ENCODE peak calls at places on chromosomes 2 and 18, in ten cellular contexts. M, I, N, D, X, S, J, H, W and K are unnamed samples.

GRCh38 chr2:100042559-100042958 is 99.8 kb downstream of the AFF3 start:
- DNase-seq in M (no peak), I (no peak), N (no peak), D (no peak), X (no peak), S (no peak), J (no peak), H (no peak), W (no peak), K (no peak)

GRCh38 chr2:174263989-174264388 is 15.7 kb upstream of the OLA1 start:
- DNase-seq in M (no peak), I (no peak), N (no peak), D (peak), X (no peak), S (no peak), J (peak), H (peak), W (no peak), K (no peak)

GRCh38 chr2:161246301-161246700 is 61.9 kb upstream of the PSMD14 start:
- DNase-seq in M (no peak), I (no peak), N (no peak), D (no peak), X (no peak), S (no peak), J (no peak), H (no peak), W (no peak), K (no peak)

GRCh38 chr2:197560146-197560665 is 44.3 kb downstream of the MOB4 start:
- DNase-seq in M (no peak), I (no peak), N (no peak), D (no peak), X (no peak), S (no peak), J (no peak), H (no peak), W (no peak), K (no peak)

GRCh38 chr2:48651127-48651526 is 33.5 kb downstream of the GTF2A1L start:
- DNase-seq in M (no peak), I (no peak), N (no peak), D (peak), X (no peak), S (no peak), J (peak), H (no peak), W (no peak), K (no peak)

GRCh38 chr18:48805826-48806535 is 144.8 kb downstream of the SMAD7 start:
- DNase-seq in M (no peak), I (no peak), N (no peak), D (no peak), X (peak), S (no peak), J (no peak), H (no peak), W (no peak), K (no peak)

GRCh38 chr2:24421668-24422067 is 61.3 kb upstream of the ITSN2 start:
- DNase-seq in M (peak), I (no peak), N (peak), D (peak), X (no peak), S (peak), J (no peak), H (peak), W (no peak), K (peak)

GRCh38 chr2:196939381-196939780 is 12.9 kb upstream of the PGAP1 start:
- DNase-seq in M (no peak), I (no peak), N (no peak), D (peak), X (no peak), S (no peak), J (no peak), H (peak), W (no peak), K (no peak)

GRCh38 chr18:70288171-70288850 is 534 bp upstream of the SOCS6 start:
- DNase-seq in M (peak), I (peak), N (no peak), D (peak), X (peak), S (peak), J (no peak), H (peak), W (no peak), K (no peak)

GRCh38 chr2:159773426-159773825 is 24.6 kb downstream of the CD302 start:
- DNase-seq in M (no peak), I (no peak), N (no peak), D (no peak), X (no peak), S (no peak), J (no peak), H (no peak), W (no peak), K (no peak)

GRCh38 chr18:32156855-32157254 is 33.0 kb upstream of the MEP1B start:
- DNase-seq in M (no peak), I (no peak), N (no peak), D (no peak), X (no peak), S (no peak), J (no peak), H (no peak), W (no peak), K (no peak)

GRCh38 chr18:50607374-50607933 is 47.6 kb downstream of the MAPK4 start:
- DNase-seq in M (no peak), I (no peak), N (no peak), D (no peak), X (no peak), S (no peak), J (no peak), H (no peak), W (no peak), K (no peak)

GRCh38 chr2:71894266-71894665 is 253.4 kb downstream of the CYP26B1 start:
- DNase-seq in M (no peak), I (no peak), N (no peak), D (no peak), X (no peak), S (no peak), J (no peak), H (no peak), W (no peak), K (no peak)

GRCh38 chr2:230889911-230890601 is 25.3 kb downstream of the ITM2C start:
- DNase-seq in M (no peak), I (no peak), N (no peak), D (no peak), X (peak), S (no peak), J (no peak), H (no peak), W (no peak), K (no peak)

GRCh38 chr2:27175330-27175729 is 26.5 kb downstream of the TCF23 start:
- DNase-seq in M (no peak), I (no peak), N (no peak), D (no peak), X (no peak), S (no peak), J (no peak), H (no peak), W (no peak), K (no peak)

GRCh38 chr2:31980674-31981356 is 30.0 kb downstream of the MEMO1 start:
- DNase-seq in M (no peak), I (no peak), N (no peak), D (peak), X (no peak), S (no peak), J (no peak), H (peak), W (no peak), K (no peak)

GRCh38 chr2:3827673-3828575 is 124.5 kb downstream of the DCDC2C start:
- DNase-seq in M (peak), I (no peak), N (no peak), D (no peak), X (no peak), S (peak), J (no peak), H (peak), W (no peak), K (no peak)

GRCh38 chr2:14194233-14194632 is 438.3 kb upstream of the LRATD1 start:
- DNase-seq in M (no peak), I (no peak), N (no peak), D (no peak), X (no peak), S (no peak), J (no peak), H (no peak), W (no peak), K (no peak)

GRCh38 chr2:45173513-45173912 is 164.3 kb upstream of the SIX2 start:
- DNase-seq in M (no peak), I (no peak), N (no peak), D (peak), X (no peak), S (no peak), J (peak), H (peak), W (no peak), K (no peak)

GRCh38 chr18:10454800-10455550 is 540 bp downstream of the APCDD1 start:
- DNase-seq in M (no peak), I (peak), N (no peak), D (no peak), X (peak), S (no peak), J (no peak), H (no peak), W (no peak), K (no peak)

GRCh38 chr2:28506112-28506511 is 10.3 kb downstream of the PLB1 start:
- DNase-seq in M (no peak), I (no peak), N (no peak), D (no peak), X (no peak), S (no peak), J (no peak), H (no peak), W (no peak), K (no peak)

GRCh38 chr2:197445746-197446145 is 7.6 kb upstream of the COQ10B start:
- DNase-seq in M (no peak), I (no peak), N (no peak), D (no peak), X (no peak), S (no peak), J (no peak), H (no peak), W (no peak), K (no peak)

GRCh38 chr2:219497495-219498279 is 1.0 kb upstream of the GMPPA start:
- DNase-seq in M (peak), I (peak), N (peak), D (peak), X (peak), S (no peak), J (peak), H (peak), W (no peak), K (no peak)

GRCh38 chr2:206154197-206154596 is 5.0 kb downstream of the NDUFS1 start:
- DNase-seq in M (peak), I (no peak), N (no peak), D (no peak), X (no peak), S (no peak), J (no peak), H (peak), W (no peak), K (no peak)

GRCh38 chr2:241958818-241959545 is 89.5 kb downstream of the RTP5 start:
- DNase-seq in M (no peak), I (no peak), N (no peak), D (no peak), X (no peak), S (no peak), J (no peak), H (no peak), W (no peak), K (no peak)

GRCh38 chr2:28539095-28539494 is 43.2 kb downstream of the PLB1 start:
- DNase-seq in M (no peak), I (peak), N (no peak), D (no peak), X (no peak), S (no peak), J (no peak), H (no peak), W (no peak), K (no peak)

GRCh38 chr18:49500136-49500921 is 13.3 kb upstream of the C18orf32 start:
- DNase-seq in M (no peak), I (no peak), N (no peak), D (no peak), X (no peak), S (no peak), J (no peak), H (no peak), W (no peak), K (no peak)

GRCh38 chr2:219475697-219476604 is 22.7 kb upstream of the GMPPA start:
- DNase-seq in M (peak), I (peak), N (peak), D (peak), X (peak), S (peak), J (no peak), H (peak), W (peak), K (peak)

GRCh38 chr2:216015722-216016464 is 2.5 kb upstream of the MREG start:
- DNase-seq in M (no peak), I (no peak), N (no peak), D (no peak), X (no peak), S (no peak), J (no peak), H (peak), W (peak), K (no peak)

GRCh38 chr2:104888489-104889245 is 34.8 kb downstream of the POU3F3 start:
- DNase-seq in M (no peak), I (no peak), N (no peak), D (no peak), X (no peak), S (no peak), J (no peak), H (no peak), W (no peak), K (no peak)

GRCh38 chr2:117359266-117359970 is 455.1 kb upstream of the DDX18 start:
- DNase-seq in M (peak), I (no peak), N (no peak), D (no peak), X (no peak), S (no peak), J (no peak), H (no peak), W (no peak), K (peak)

GRCh38 chr2:189020179-189020578 is 46.0 kb downstream of the COL3A1 start:
- DNase-seq in M (no peak), I (no peak), N (no peak), D (no peak), X (no peak), S (no peak), J (no peak), H (no peak), W (no peak), K (no peak)

GRCh38 chr2:230875347-230876315 is 10.9 kb downstream of the ITM2C start:
- DNase-seq in M (no peak), I (no peak), N (no peak), D (no peak), X (peak), S (no peak), J (no peak), H (no peak), W (no peak), K (no peak)

GRCh38 chr2:120371969-120372625 is 26.2 kb downstream of the INHBB start:
- DNase-seq in M (no peak), I (no peak), N (no peak), D (no peak), X (no peak), S (no peak), J (no peak), H (no peak), W (no peak), K (no peak)

GRCh38 chr2:68811364-68811763 is 59.8 kb downstream of the BMP10 start:
- DNase-seq in M (no peak), I (no peak), N (no peak), D (peak), X (no peak), S (no peak), J (no peak), H (no peak), W (no peak), K (no peak)

GRCh38 chr18:24567199-24567598 is 106.8 kb downstream of the HRH4 start:
- DNase-seq in M (no peak), I (no peak), N (no peak), D (no peak), X (no peak), S (no peak), J (no peak), H (no peak), W (no peak), K (no peak)

GRCh38 chr2:175227382-175227781 is 45.9 kb upstream of the ATP5MC3 start:
- DNase-seq in M (no peak), I (no peak), N (no peak), D (no peak), X (no peak), S (no peak), J (no peak), H (no peak), W (no peak), K (no peak)